ENCODE peak calls at places on chromosome 12, in nine cellular contexts. G, E, I, O, W, K, D, F and Z are unnamed samples.

GRCh38 chr12:95096852-95097251 is 23.4 kb upstream of the NR2C1 start:
- DNase-seq in I (no peak), D (no peak), W (peak), K (no peak), G (no peak), F (no peak), E (peak), O (no peak), Z (no peak)

GRCh38 chr12:113500662-113501435 is 29.2 kb upstream of the LHX5 start:
- DNase-seq in I (no peak), E (no peak), W (no peak), D (no peak), F (no peak), O (no peak), K (no peak), G (no peak), Z (no peak)

GRCh38 chr12:31370645-31371620 is 45.0 kb upstream of the SINHCAF start:
- DNase-seq in K (peak), I (no peak), W (no peak), D (no peak), O (no peak), F (peak), E (peak), G (no peak), Z (no peak)

GRCh38 chr12:110846615-110847566 is at the start of gene CCDC63:
- DNase-seq in E (peak), O (no peak), D (peak), G (no peak), W (peak), I (peak), K (peak), F (peak), Z (peak)

GRCh38 chr12:68505915-68506314 is 104.8 kb upstream of the RAP1B start:
- DNase-seq in D (no peak), I (no peak), G (no peak), K (no peak), F (no peak), E (no peak), W (no peak), O (no peak), Z (no peak)

GRCh38 chr12:6936642-6937480 is 6.8 kb upstream of the RNU7-1 start:
- DNase-seq in O (no peak), G (no peak), D (peak), K (no peak), E (no peak), F (no peak), W (no peak), I (peak), Z (peak)

GRCh38 chr12:94987806-94988205 is 15.7 kb downstream of the NDUFA12 start:
- DNase-seq in O (no peak), D (peak), F (no peak), I (no peak), K (no peak), E (no peak), G (no peak), W (peak), Z (no peak)

GRCh38 chr12:2284857-2285256 is 232.1 kb downstream of the CACNA1C start:
- DNase-seq in W (peak), E (peak), F (peak), K (peak), G (no peak), D (peak), I (no peak), O (no peak), Z (peak)

GRCh38 chr12:11812558-11813421 is 163.3 kb downstream of the ETV6 start:
- DNase-seq in W (peak), O (no peak), G (peak), K (peak), I (peak), F (peak), E (peak), D (no peak), Z (peak)

GRCh38 chr12:6827437-6827894 is 741 bp upstream of the P3H3 start:
- DNase-seq in E (peak), O (peak), I (peak), D (peak), K (peak), W (peak), G (peak), F (peak), Z (no peak)

GRCh38 chr12:24396266-24396665 is 446.8 kb upstream of the SOX5 start:
- DNase-seq in E (no peak), G (no peak), W (no peak), O (no peak), F (no peak), D (no peak), K (no peak), I (no peak), Z (no peak)

GRCh38 chr12:120235369-120236123 is 30.0 kb downstream of the PXN start:
- DNase-seq in I (no peak), W (no peak), F (no peak), D (no peak), G (no peak), K (no peak), O (no peak), E (no peak), Z (no peak)

GRCh38 chr12:3336606-3337311 is 154.2 kb upstream of the PRMT8 start:
- DNase-seq in I (no peak), D (no peak), E (no peak), O (no peak), F (no peak), W (peak), K (peak), G (no peak), Z (no peak)

GRCh38 chr12:16893426-16893825 is 287.5 kb upstream of the LMO3 start:
- DNase-seq in D (no peak), G (no peak), W (no peak), K (no peak), F (no peak), I (no peak), O (no peak), E (no peak), Z (no peak)

GRCh38 chr12:68319988-68320623 is 12.1 kb downstream of the MDM1 start:
- DNase-seq in G (no peak), E (peak), D (no peak), K (no peak), O (no peak), F (peak), W (peak), I (no peak), Z (no peak)

GRCh38 chr12:124884587-124885438 is 21.1 kb upstream of the SCARB1 start:
- DNase-seq in O (no peak), F (peak), G (no peak), I (peak), E (no peak), W (no peak), K (no peak), D (no peak), Z (peak)

GRCh38 chr12:75660805-75661404 is 149.5 kb upstream of the KRR1 start:
- DNase-seq in D (no peak), I (no peak), F (no peak), G (no peak), O (no peak), W (peak), E (peak), K (no peak), Z (no peak)

GRCh38 chr12:68480526-68480925 is 130.2 kb upstream of the RAP1B start:
- DNase-seq in O (no peak), E (no peak), W (no peak), K (no peak), F (no peak), D (no peak), I (no peak), G (no peak), Z (no peak)